ENCODE peak calls at places on chromosomes 1 and 21, in five cellular contexts. X is ovary, G is H1, B is A549, V is stomach. L is an unnamed sample.
A peak's percentile ranks its signal among the peaks of the same experiment; 100 is the strongest.

GRCh38 chr1:206513312-206514111 is 6.2 kb downstream of the RASSF5 start:
- DNase-seq in X (peak; percentile 77), G (no peak), B (no peak), V (no peak), L (peak; percentile 78)

GRCh38 chr1:231630558-231631205 is 4.1 kb downstream of the DISC1 start:
- DNase-seq in X (no peak), G (no peak), B (no peak), V (no peak), L (no peak)

GRCh38 chr1:117058810-117059209 is 1.3 kb upstream of the TTF2 start:
- DNase-seq in X (no peak), G (no peak), B (no peak), V (no peak), L (no peak)

GRCh38 chr1:65836686-65837085 is 44.0 kb downstream of the PDE4B start:
- DNase-seq in X (no peak), G (no peak), B (no peak), V (no peak), L (no peak)

GRCh38 chr1:229027622-229028182 is 243.2 kb upstream of the RAB4A start:
- DNase-seq in X (no peak), G (no peak), B (no peak), V (no peak), L (peak; percentile 77)

GRCh38 chr1:154608522-154609294 is 722 bp upstream of the ADAR start:
- DNase-seq in X (peak; percentile 60), G (peak; percentile 73), B (peak; percentile 22), V (peak; percentile 33), L (peak; percentile 32)

GRCh38 chr21:31531967-31532366 is 127.5 kb upstream of the SOD1 start:
- DNase-seq in X (no peak), G (no peak), B (no peak), V (no peak), L (no peak)

GRCh38 chr1:228977741-228978140 is 242.5 kb downstream of the RHOU start:
- DNase-seq in X (no peak), G (no peak), B (no peak), V (no peak), L (no peak)

GRCh38 chr1:150708595-150708994 is 11.6 kb upstream of the GOLPH3L start:
- DNase-seq in X (no peak), G (no peak), B (no peak), V (no peak), L (no peak)

GRCh38 chr1:20698195-20698910 is 19.5 kb downstream of the KIF17 start:
- DNase-seq in X (no peak), G (no peak), B (no peak), V (no peak), L (no peak)

GRCh38 chr1:36222481-36223372 is 1.5 kb upstream of the THRAP3 start:
- DNase-seq in X (peak; percentile 42), G (no peak), B (no peak), V (peak; percentile 18), L (no peak)

GRCh38 chr1:25023826-25024225 is 93.8 kb upstream of the RUNX3 start:
- DNase-seq in X (no peak), G (no peak), B (no peak), V (no peak), L (no peak)

GRCh38 chr1:216168481-216169005 is 254.7 kb downstream of the USH2A start:
- DNase-seq in X (no peak), G (no peak), B (no peak), V (no peak), L (no peak)

GRCh38 chr1:229015791-229016190 is 255.1 kb upstream of the RAB4A start:
- DNase-seq in X (peak; percentile 48), G (no peak), B (no peak), V (no peak), L (no peak)

GRCh38 chr1:40004857-40005256 is 35.7 kb upstream of the CAP1 start:
- DNase-seq in X (no peak), G (no peak), B (no peak), V (no peak), L (no peak)

GRCh38 chr1:235313262-235313661 is 14.7 kb downstream of the ARID4B start:
- DNase-seq in X (no peak), G (no peak), B (no peak), V (no peak), L (no peak)

GRCh38 chr1:34199927-34200326 is 23.2 kb downstream of the C1orf94 start:
- DNase-seq in X (no peak), G (no peak), B (peak; percentile 4), V (no peak), L (no peak)

GRCh38 chr1:180912211-180912800 is 391 bp upstream of the KIAA1614 start:
- DNase-seq in X (peak; percentile 63), G (peak; percentile 80), B (no peak), V (no peak), L (peak; percentile 87)

GRCh38 chr1:233597489-233597901 is 16.4 kb upstream of the KCNK1 start:
- DNase-seq in X (no peak), G (no peak), B (no peak), V (no peak), L (no peak)

GRCh38 chr1:113608371-113608770 is 150.9 kb downstream of the PHTF1 start:
- DNase-seq in X (no peak), G (no peak), B (no peak), V (no peak), L (no peak)

GRCh38 chr1:39178541-39179431 is 25.7 kb upstream of the MACF1 start:
- DNase-seq in X (no peak), G (no peak), B (peak; percentile 39), V (no peak), L (no peak)

GRCh38 chr1:201348211-201348566 is 29.3 kb downstream of the TNNT2 start:
- DNase-seq in X (no peak), G (peak; percentile 86), B (peak; percentile 92), V (peak; percentile 50), L (no peak)

GRCh38 chr1:24491577-24492360 is 10.9 kb upstream of the RCAN3 start:
- DNase-seq in X (no peak), G (no peak), B (peak; percentile 22), V (no peak), L (no peak)

GRCh38 chr1:76105269-76105850 is 30.8 kb downstream of the ST6GALNAC3 start:
- DNase-seq in X (no peak), G (no peak), B (no peak), V (no peak), L (no peak)

GRCh38 chr1:10916991-10917390 is 95.5 kb upstream of the TARDBP start:
- DNase-seq in X (no peak), G (no peak), B (no peak), V (no peak), L (no peak)

GRCh38 chr1:210001751-210002150 is 63.7 kb downstream of the SYT14 start:
- DNase-seq in X (no peak), G (no peak), B (no peak), V (no peak), L (no peak)

GRCh38 chr21:43338951-43339350 is 88.0 kb downstream of the SIK1 start:
- DNase-seq in X (peak; percentile 43), G (no peak), B (no peak), V (no peak), L (no peak)

GRCh38 chr1:29264773-29265389 is 28.6 kb downstream of the PTPRU start:
- DNase-seq in X (no peak), G (no peak), B (no peak), V (no peak), L (no peak)

DNA sequence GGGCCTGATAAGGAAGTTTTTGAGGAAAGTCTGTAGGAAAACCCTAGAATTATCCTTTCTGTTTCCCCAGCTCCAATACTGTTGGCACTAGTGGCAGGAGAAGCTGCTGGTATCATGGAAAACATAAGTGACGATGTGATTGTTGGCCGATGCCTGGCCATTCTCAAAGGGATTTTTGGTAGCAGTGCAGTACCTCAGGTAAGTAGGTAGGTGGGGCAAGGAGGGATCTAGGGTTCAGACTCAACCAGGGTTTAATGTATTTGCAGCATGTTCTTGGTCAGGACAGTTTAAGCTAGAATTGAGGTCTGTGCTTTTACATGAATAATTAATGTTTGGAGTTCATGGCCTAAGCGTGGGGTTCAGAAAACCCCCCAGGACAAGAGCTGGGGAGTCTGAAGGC is 62.1 kb downstream of the KDM1A start:
- DNase-seq in X (no peak), G (no peak), B (peak; percentile 22), V (no peak), L (no peak)
- TF ChIP-seq CTCF in X (no peak), G (peak; percentile 60), B (no peak), V (no peak), L (no peak)

DNA sequence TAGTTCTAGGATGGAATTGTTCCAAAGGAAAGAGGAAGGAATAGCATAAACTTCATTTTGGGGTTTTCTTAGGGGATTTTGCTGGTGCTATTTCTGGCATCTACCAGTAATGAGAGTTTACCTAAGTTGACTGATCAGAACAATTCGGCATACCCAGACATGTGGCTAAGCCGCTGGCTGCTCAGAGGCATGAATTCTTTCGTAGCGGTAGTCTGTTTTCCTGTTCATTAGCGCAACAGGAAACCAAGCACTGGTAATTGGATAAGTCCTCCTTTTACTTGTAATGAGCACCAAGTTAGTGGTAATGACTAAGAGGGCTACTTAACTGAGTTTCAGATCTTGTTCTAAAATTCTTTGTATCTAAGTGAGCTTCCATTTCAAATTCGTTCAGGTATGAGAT is 38.6 kb downstream of the C21orf91 start:
- DNase-seq in X (no peak), G (no peak), B (no peak), V (no peak), L (no peak)
- TF ChIP-seq EP300 in X (no peak), G (no peak), B (no peak), V (no peak), L (no peak)

GRCh38 chr1:159279754-159280153 is 22.4 kb upstream of the FCER1A start:
- DNase-seq in X (no peak), G (no peak), B (no peak), V (no peak), L (no peak)

GRCh38 chr1:159282118-159282517 is 20.0 kb upstream of the FCER1A start:
- DNase-seq in X (no peak), G (no peak), B (peak; percentile 55), V (no peak), L (no peak)
- TF ChIP-seq CTCF in X (no peak), G (no peak), B (no peak), V (no peak), L (no peak)

GRCh38 chr1:157237522-157237921 is 99.3 kb upstream of the ETV3 start:
- DNase-seq in X (no peak), G (no peak), B (no peak), V (no peak), L (no peak)

GRCh38 chr1:157239936-157240335 is 101.7 kb upstream of the ETV3 start:
- DNase-seq in X (no peak), G (no peak), B (no peak), V (no peak), L (no peak)

GRCh38 chr1:157241185-157241538 is 103.0 kb upstream of the ETV3 start:
- DNase-seq in X (no peak), G (no peak), B (no peak), V (no peak), L (no peak)

GRCh38 chr1:157236072-157236471 is 97.9 kb upstream of the ETV3 start:
- DNase-seq in X (no peak), G (no peak), B (no peak), V (no peak), L (no peak)

DNA sequence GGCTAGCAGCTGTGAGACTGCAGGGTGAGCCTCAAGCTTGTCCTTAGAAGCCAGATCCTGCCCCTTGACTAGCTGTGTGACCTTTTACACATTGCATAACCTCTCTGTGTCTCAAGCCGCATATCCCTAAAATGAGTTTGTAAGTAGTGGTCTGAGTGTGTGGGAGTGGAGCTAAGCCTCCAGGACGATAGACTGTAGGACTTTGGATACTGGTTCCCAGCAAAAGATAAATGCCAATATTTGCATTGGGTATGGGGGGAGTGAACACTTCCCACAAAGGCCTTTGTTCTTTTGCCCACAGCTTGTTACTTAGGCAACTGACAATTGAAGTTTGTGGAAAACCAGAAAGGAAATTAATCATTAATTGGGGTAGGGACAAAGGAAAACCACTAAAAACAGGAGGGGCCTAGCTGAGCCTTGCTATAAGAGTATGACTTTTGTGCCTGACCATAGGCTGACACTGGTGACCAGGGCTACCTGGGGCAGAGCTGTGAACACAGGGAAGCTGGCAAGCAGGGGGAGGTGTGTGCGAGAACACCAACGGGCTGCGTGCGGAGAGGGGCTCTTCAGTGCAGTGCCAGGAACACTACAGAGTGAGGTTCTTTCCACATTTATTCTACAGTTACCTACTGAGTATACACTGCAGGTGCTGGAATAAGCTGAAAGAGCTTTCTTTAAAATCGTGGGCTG is 102.4 kb upstream of the ETV3 start:
- DNase-seq in X (no peak), G (no peak), B (no peak), V (peak; percentile 64), L (peak; percentile 94)
- TF ChIP-seq EP300 in X (no peak), G (no peak), B (no peak), V (no peak), L (peak; percentile 36)

L was measured in upper lobe of left lung.